ENCODE peak calls at places on chromosomes 3 and 15, in four cellular contexts. U is K562, O is GM12878, S is endothelial cell of umbilical vein. Z is an unnamed sample.

GRCh38 chr15:40097968-40098476 is 10.7 kb downstream of the BMF start:
- DNase-seq in S (peak; percentile 72), O (no peak), U (peak; percentile 51), Z (no peak)

GRCh38 chr15:42348083-42348482 is 11.2 kb upstream of the CAPN3 start:
- DNase-seq in S (no peak), U (no peak), O (no peak), Z (peak; percentile 83)

GRCh38 chr3:101036213-101036618 is 43.0 kb upstream of the ABI3BP start:
- DNase-seq in U (no peak), O (no peak), S (peak; percentile 84), Z (peak; percentile 96)

GRCh38 chr15:48696627-48697312 is 51.3 kb upstream of the FBN1 start:
- DNase-seq in U (peak; percentile 12), O (no peak), S (peak; percentile 33), Z (peak; percentile 58)

GRCh38 chr3:135229018-135229495 is 434.0 kb downstream of the EPHB1 start:
- DNase-seq in U (no peak), S (no peak), O (no peak), Z (no peak)

GRCh38 chr3:186213946-186214345 is 105.1 kb upstream of the ETV5 start:
- DNase-seq in O (no peak), U (no peak), S (no peak), Z (no peak)

GRCh38 chr15:43279496-43279895 is 12.8 kb upstream of the TGM5 start:
- DNase-seq in O (no peak), S (no peak), U (no peak), Z (no peak)

GRCh38 chr3:119559441-119559963 is at the start of gene CD80:
- DNase-seq in S (peak; percentile 41), U (peak; percentile 27), O (peak; percentile 82), Z (peak; percentile 38)

GRCh38 chr3:171525437-171525836 is 65.2 kb upstream of the TNIK start:
- DNase-seq in O (no peak), S (no peak), U (no peak), Z (no peak)

GRCh38 chr3:171526146-171526545 is 65.9 kb upstream of the TNIK start:
- DNase-seq in O (no peak), S (no peak), U (no peak), Z (peak; percentile 65)

GRCh38 chr3:171528102-171528501 is 67.9 kb upstream of the TNIK start:
- DNase-seq in O (no peak), U (no peak), S (no peak), Z (peak; percentile 35)

GRCh38 chr3:171531716-171532115 is 71.5 kb upstream of the TNIK start:
- DNase-seq in O (no peak), S (no peak), U (no peak), Z (no peak)

DNA sequence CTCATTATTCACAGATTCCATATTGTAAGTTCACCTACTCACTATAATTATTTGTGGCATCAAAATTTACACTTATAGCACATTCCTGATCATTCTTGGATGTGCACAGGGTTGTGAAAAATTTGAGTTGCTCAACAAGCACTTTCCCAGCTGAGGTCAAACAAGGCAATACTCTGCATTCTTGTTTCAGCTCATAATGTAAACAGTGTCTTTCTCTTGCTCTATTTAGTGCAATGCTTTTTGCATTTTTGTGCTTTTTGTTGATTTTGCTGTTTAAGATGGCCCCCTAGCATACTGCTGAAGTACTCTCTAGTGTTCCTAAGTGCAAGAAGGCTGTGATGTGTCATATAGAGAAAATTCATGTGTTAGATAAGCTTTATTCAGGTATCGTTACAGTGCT is 66.7 kb upstream of the TNIK start:
- DNase-seq in O (no peak), U (no peak), S (no peak), Z (peak; percentile 87)
- TF ChIP-seq FOS in O (no peak), U (no peak), S (no peak), Z (no peak)

GRCh38 chr15:55829826-55830225 is 86.9 kb upstream of the PRTG start:
- DNase-seq in O (peak; percentile 32), S (no peak), U (no peak), Z (no peak)
- TF ChIP-seq FOS in O (no peak), S (no peak), U (no peak), Z (no peak)

GRCh38 chr3:177180506-177180905 is 16.8 kb downstream of the TBL1XR1 start:
- DNase-seq in O (no peak), S (no peak), U (no peak), Z (no peak)

GRCh38 chr3:177182352-177182751 is 14.9 kb downstream of the TBL1XR1 start:
- DNase-seq in U (no peak), S (no peak), O (no peak), Z (peak; percentile 51)

GRCh38 chr3:177177670-177178295 is 19.5 kb downstream of the TBL1XR1 start:
- DNase-seq in S (no peak), U (peak; percentile 24), O (no peak), Z (no peak)

GRCh38 chr3:177181418-177181817 is 15.9 kb downstream of the TBL1XR1 start:
- DNase-seq in U (no peak), S (no peak), O (no peak), Z (no peak)

GRCh38 chr3:177179281-177180067 is 17.8 kb downstream of the TBL1XR1 start:
- DNase-seq in S (no peak), U (no peak), O (no peak), Z (no peak)
- TF ChIP-seq FOS in S (no peak), U (no peak), O (no peak), Z (no peak)

GRCh38 chr3:122984007-122984406 is 43.6 kb downstream of the SEMA5B start:
- DNase-seq in S (no peak), U (no peak), O (no peak), Z (no peak)

GRCh38 chr3:122978569-122978968 is 49.0 kb downstream of the SEMA5B start:
- DNase-seq in U (no peak), O (no peak), S (no peak), Z (no peak)

GRCh38 chr3:122985539-122985938 is 42.0 kb downstream of the SEMA5B start:
- DNase-seq in O (no peak), S (no peak), U (no peak), Z (no peak)

GRCh38 chr3:122984650-122985049 is 42.9 kb downstream of the SEMA5B start:
- DNase-seq in S (no peak), U (no peak), O (no peak), Z (no peak)

DNA sequence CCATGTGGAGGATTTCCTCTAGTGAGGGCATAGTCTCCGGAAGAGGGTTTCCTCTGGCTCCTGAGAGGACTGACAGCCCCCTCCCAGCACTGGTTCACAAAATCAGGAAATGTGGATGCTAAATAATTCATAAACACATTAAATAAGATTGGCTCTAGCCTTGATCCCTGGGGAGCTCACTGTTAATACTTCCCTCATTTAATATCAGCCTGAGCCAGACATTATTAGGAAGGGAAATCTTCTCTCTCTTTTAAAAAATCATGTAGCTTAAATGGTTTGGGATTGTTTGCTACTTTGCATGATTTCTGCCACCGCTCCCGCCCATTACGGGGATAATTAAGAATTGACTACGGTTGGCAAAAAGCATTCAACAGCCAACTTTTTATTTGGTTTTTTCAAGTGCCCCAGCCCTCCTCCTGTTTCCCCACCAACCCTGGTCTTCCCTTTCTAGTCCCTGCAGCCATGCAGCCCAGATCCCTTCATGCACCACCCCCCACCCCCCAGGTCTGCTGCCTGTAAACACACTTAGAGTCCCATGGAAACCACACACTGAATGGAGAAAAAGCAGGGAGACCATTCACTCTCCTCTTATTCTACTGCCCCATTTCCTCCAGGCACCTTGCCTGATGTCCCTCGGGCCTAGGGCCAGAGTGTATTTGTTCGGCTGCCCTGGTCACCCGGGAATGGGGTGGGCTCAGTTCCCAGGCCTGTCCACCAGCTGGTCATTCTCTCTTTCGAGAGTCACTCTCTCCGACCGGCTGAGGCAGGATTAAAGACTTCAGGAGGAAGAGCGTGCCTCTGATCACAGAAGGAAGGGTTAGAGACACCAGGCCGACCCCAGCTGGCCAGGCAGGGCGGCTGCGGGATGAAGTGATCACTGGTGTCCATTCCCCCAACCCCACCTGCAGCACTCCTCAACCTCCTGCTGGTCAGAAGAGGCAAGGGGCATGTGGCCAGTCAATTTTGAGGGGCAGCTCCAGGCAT is 45.1 kb downstream of the SEMA5B start:
- DNase-seq in S (no peak), O (no peak), U (no peak), Z (no peak)
- TF ChIP-seq FOS in S (no peak), O (no peak), U (no peak), Z (no peak)

DNA sequence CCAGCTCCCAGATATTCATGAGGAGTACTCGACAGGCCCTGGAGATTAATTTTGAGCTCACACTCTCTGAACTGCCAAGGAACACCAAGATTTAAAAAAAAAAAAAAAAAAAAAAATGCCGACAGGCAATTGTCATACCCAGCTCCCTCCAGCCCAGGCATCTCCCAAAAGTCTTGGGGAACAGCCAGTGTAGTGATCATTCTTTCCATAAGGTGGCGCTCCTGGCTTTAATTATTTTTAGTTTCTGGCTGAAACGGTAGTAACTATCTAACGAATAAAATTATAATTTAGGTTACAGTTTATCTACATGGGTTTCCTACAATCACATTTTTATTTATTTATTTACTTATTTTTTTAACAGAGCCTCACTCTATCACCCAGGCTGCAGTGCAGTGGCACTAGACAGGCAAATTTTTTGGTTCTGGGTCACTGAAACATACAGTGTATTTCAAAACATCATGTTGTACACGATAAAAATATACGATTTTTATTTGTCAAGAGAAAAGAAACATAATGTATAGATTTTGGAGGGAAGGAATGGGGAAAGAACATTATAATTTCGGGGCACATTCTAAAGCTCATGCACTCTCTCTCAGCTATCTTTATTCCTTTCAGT is 157.3 kb downstream of the ADAMTS9 start:
- DNase-seq in O (no peak), S (peak; percentile 59), U (peak; percentile 49), Z (peak; percentile 50)
- TF ChIP-seq FOS in O (no peak), S (no peak), U (no peak), Z (no peak)

GRCh38 chr3:3634326-3634725 is 164.9 kb upstream of the LRRN1 start:
- DNase-seq in O (no peak), U (no peak), S (no peak), Z (no peak)
- TF ChIP-seq FOS in O (no peak), U (no peak), S (no peak), Z (no peak)

GRCh38 chr15:52100807-52101206 is 11.8 kb downstream of the BCL2L10 start:
- DNase-seq in U (peak; percentile 22), O (peak; percentile 69), S (peak; percentile 94), Z (peak; percentile 94)
- TF ChIP-seq FOS in U (peak; percentile 62), O (no peak), S (peak; percentile 80), Z (peak; percentile 85)

GRCh38 chr3:122681294-122682015 is 816 bp downstream of the PARP14 start:
- DNase-seq in U (no peak), O (no peak), S (peak; percentile 36), Z (no peak)

GRCh38 chr3:122679467-122680291 is 960 bp upstream of the PARP14 start:
- DNase-seq in U (peak; percentile 50), O (no peak), S (peak; percentile 50), Z (peak; percentile 27)

GRCh38 chr3:122680381-122681293 is at the start of gene PARP14:
- DNase-seq in S (peak; percentile 77), O (no peak), U (peak; percentile 58), Z (peak; percentile 68)

GRCh38 chr3:122679085-122679466 is 1.6 kb upstream of the PARP14 start:
- DNase-seq in U (peak; percentile 44), O (no peak), S (peak; percentile 79), Z (peak; percentile 79)

DNA sequence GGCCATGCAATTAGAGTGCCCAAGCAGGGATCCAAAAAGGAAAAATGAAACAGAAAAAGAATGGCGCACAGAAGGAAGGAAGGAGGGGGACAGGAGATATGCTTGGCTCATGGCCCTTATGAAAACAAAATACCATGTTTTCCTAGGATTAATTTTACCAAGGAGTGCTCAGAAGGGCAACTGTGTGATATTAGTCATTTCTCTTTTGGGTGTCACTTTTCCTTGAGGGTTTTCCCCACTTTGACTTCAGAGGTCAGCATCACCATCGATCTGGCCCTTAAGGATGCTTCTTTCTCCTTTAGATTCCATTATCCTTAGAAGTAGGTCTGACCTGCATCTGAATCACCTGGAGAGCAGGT is 1.4 kb downstream of the PARP14 start:
- DNase-seq in S (no peak), O (no peak), U (no peak), Z (no peak)
- TF ChIP-seq FOS in S (no peak), O (no peak), U (no peak), Z (no peak)

Z was measured in IMR-90.